ENCODE peak calls at places on chromosomes 3 and 15, in seven cellular contexts. J, H, S, X, G, O and Y are unnamed samples.

GRCh38 chr3:128784228-128784627 is 58.2 kb downstream of the RAB7A start:
- DNase-seq in J (no peak), H (no peak), S (no peak), X (no peak), G (no peak), O (no peak), Y (no peak)

GRCh38 chr3:101779808-101780366 is 876 bp downstream of the NXPE3 start:
- DNase-seq in J (peak), H (no peak), S (no peak), X (no peak), G (no peak), O (no peak), Y (peak)

GRCh38 chr3:62373714-62374333 is 474 bp upstream of the FEZF2 start:
- DNase-seq in J (no peak), H (no peak), S (no peak), X (no peak), G (no peak), O (no peak), Y (no peak)

GRCh38 chr3:185825379-185825638 is 467 bp upstream of the IGF2BP2 start:
- DNase-seq in J (no peak), H (no peak), S (no peak), X (no peak), G (no peak), O (no peak), Y (no peak)

GRCh38 chr15:55231455-55231854 is 34.7 kb upstream of the RSL24D1 start:
- DNase-seq in J (no peak), H (no peak), S (no peak), X (no peak), G (no peak), O (no peak), Y (no peak)

GRCh38 chr3:142027713-142028112 is 121.6 kb downstream of the TFDP2 start:
- DNase-seq in J (no peak), H (no peak), S (no peak), X (peak), G (no peak), O (peak), Y (peak)

GRCh38 chr15:35886765-35887164 is 340.8 kb upstream of the DPH6 start:
- DNase-seq in J (no peak), H (no peak), S (no peak), X (no peak), G (no peak), O (no peak), Y (no peak)

GRCh38 chr3:82796765-82797164 is 1035.3 kb upstream of the GBE1 start:
- DNase-seq in J (no peak), H (no peak), S (no peak), X (no peak), G (no peak), O (no peak), Y (no peak)

GRCh38 chr3:10867384-10867783 is 51.4 kb downstream of the SLC6A11 start:
- DNase-seq in J (no peak), H (peak), S (no peak), X (no peak), G (no peak), O (no peak), Y (no peak)

GRCh38 chr15:38041576-38041975 is 107.1 kb downstream of the TMCO5A start:
- DNase-seq in J (no peak), H (no peak), S (peak), X (no peak), G (no peak), O (no peak), Y (no peak)

GRCh38 chr15:74007820-74008371 is 13.4 kb downstream of the PML start:
- DNase-seq in J (no peak), H (no peak), S (no peak), X (no peak), G (no peak), O (no peak), Y (no peak)

GRCh38 chr3:113167929-113168771 is 43.2 kb upstream of the BOC start:
- DNase-seq in J (no peak), H (no peak), S (no peak), X (no peak), G (no peak), O (no peak), Y (no peak)

GRCh38 chr3:100042577-100042981 is 71.7 kb downstream of the FILIP1L start:
- DNase-seq in J (no peak), H (no peak), S (no peak), X (no peak), G (no peak), O (no peak), Y (peak)

GRCh38 chr15:51133140-51133630 is 38.5 kb upstream of the TNFAIP8L3 start:
- DNase-seq in J (no peak), H (no peak), S (no peak), X (no peak), G (no peak), O (no peak), Y (no peak)

GRCh38 chr3:149376728-149377407 is 581 bp downstream of the TM4SF1 start:
- DNase-seq in J (peak), H (no peak), S (no peak), X (no peak), G (no peak), O (no peak), Y (peak)

GRCh38 chr3:160638184-160638583 is 38.8 kb upstream of the ARL14 start:
- DNase-seq in J (no peak), H (no peak), S (no peak), X (no peak), G (no peak), O (no peak), Y (no peak)

GRCh38 chr3:8773941-8774542 is 4.6 kb upstream of the OXTR start:
- DNase-seq in J (no peak), H (no peak), S (no peak), X (no peak), G (no peak), O (no peak), Y (no peak)

GRCh38 chr3:14143826-14144225 is 19.0 kb downstream of the TMEM43 start:
- DNase-seq in J (peak), H (no peak), S (peak), X (peak), G (peak), O (no peak), Y (no peak)

GRCh38 chr3:33919312-33919711 is 120.9 kb downstream of the PDCD6IP start:
- DNase-seq in J (no peak), H (no peak), S (no peak), X (no peak), G (no peak), O (no peak), Y (no peak)

GRCh38 chr3:179882322-179882721 is 154.4 kb downstream of the PEX5L start:
- DNase-seq in J (no peak), H (no peak), S (no peak), X (no peak), G (no peak), O (peak), Y (no peak)

GRCh38 chr3:132002039-132002438 is 32.8 kb downstream of the CPNE4 start:
- DNase-seq in J (no peak), H (no peak), S (no peak), X (no peak), G (no peak), O (no peak), Y (no peak)

GRCh38 chr3:10280177-10280529 is 12.6 kb downstream of the GHRL start:
- DNase-seq in J (no peak), H (no peak), S (no peak), X (no peak), G (peak), O (no peak), Y (no peak)

GRCh38 chr3:170128977-170129431 is 52.5 kb downstream of the PHC3 start:
- DNase-seq in J (no peak), H (no peak), S (no peak), X (no peak), G (no peak), O (peak), Y (no peak)

GRCh38 chr3:13461169-13462124 is 18.7 kb upstream of the HDAC11 start:
- DNase-seq in J (peak), H (peak), S (no peak), X (peak), G (no peak), O (peak), Y (no peak)

GRCh38 chr3:115671761-115672455 is 48.6 kb downstream of the GAP43 start:
- DNase-seq in J (no peak), H (no peak), S (no peak), X (no peak), G (no peak), O (no peak), Y (no peak)

GRCh38 chr3:113927556-113927955 is 20.3 kb upstream of the ZDHHC23 start:
- DNase-seq in J (no peak), H (no peak), S (no peak), X (no peak), G (no peak), O (no peak), Y (no peak)

DNA sequence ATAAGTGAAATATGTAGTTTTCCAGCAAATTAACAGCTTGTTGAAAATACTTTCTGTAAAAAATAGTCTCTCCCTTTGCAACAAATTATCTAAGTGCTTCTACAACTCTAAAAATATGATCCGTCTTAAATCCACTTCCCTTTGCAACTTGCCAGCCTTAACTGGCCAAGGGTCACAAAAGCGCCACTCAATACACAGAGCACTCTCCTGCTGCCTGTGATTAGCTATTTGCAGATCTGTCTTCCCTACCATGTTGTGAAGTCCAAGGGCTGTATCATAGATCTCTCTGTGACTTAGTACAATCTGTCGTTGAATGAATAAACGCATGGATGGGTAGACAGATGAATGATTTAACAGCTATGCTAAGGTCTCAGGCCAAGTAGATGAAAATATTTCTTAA is 76.2 kb downstream of the ITGB5 start:
- DNase-seq in J (no peak), H (no peak), S (no peak), X (no peak), G (no peak), O (no peak), Y (no peak)
- TF ChIP-seq CTCF in J (no peak), H (no peak), S (no peak), X (no peak), G (no peak), O (no peak), Y (no peak)

GRCh38 chr3:156761007-156761406 is 65.1 kb upstream of the LEKR1 start:
- DNase-seq in J (no peak), H (no peak), S (no peak), X (no peak), G (no peak), O (no peak), Y (no peak)

GRCh38 chr3:156763386-156763785 is 62.8 kb upstream of the LEKR1 start:
- DNase-seq in J (no peak), H (no peak), S (no peak), X (no peak), G (no peak), O (no peak), Y (no peak)

GRCh38 chr3:156761713-156762575 is 64.2 kb upstream of the LEKR1 start:
- DNase-seq in J (no peak), H (no peak), S (no peak), X (no peak), G (no peak), O (no peak), Y (no peak)

GRCh38 chr3:156763931-156764720 is 62.0 kb upstream of the LEKR1 start:
- DNase-seq in J (no peak), H (no peak), S (no peak), X (no peak), G (no peak), O (no peak), Y (no peak)

DNA sequence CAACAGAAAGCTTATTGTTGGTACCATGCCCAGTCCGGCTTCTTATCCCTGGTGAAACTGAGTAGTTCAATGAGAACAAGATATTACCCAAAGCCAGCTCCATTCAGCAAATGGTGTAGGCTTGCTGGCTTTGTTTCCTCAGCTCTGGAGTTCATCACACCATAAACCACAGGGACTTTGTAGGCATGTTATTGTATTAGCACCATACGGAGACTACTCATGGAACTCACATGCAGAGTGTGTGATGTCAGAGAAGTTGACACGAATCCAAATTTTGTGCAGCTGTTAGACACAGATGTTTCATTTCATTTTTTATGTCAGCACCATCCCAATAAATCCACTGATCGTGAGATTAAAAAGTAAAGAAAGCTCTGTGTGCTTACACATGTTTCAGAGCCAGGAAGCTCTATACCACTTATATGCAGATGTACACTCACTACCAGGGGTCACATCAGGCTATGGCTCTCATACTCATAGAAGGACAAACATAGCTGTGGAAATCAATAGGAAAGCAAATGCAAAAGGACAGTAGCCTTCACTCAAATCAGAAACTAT is 63.4 kb upstream of the LEKR1 start:
- DNase-seq in J (no peak), H (no peak), S (peak), X (no peak), G (no peak), O (no peak), Y (peak)
- TF ChIP-seq CTCF in J (no peak), H (no peak), S (no peak), X (no peak), G (no peak), O (no peak), Y (no peak)

GRCh38 chr3:52962160-52962559 is 64.8 kb upstream of the STIMATE start:
- DNase-seq in J (no peak), H (no peak), S (no peak), X (no peak), G (no peak), O (no peak), Y (peak)

GRCh38 chr3:52959773-52960172 is 62.4 kb upstream of the STIMATE start:
- DNase-seq in J (no peak), H (no peak), S (no peak), X (no peak), G (no peak), O (no peak), Y (no peak)
- TF ChIP-seq CTCF in J (peak), H (no peak), S (no peak), X (no peak), G (no peak), O (no peak), Y (no peak)

DNA sequence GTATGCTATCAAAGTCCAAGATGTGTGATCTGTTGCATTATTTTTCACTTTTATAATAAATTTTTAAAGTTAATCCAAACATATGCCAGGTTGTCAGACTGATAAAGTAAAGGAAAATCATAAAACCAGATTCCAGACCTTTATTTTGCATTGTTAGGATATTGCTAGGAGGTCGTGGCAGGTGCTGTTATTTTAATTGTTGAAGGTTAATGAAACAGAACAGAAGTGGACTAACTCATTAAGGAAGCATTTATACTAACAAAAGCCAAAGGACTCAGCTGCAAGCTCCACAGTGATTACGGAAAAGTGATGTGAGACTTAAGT is 63.1 kb downstream of the DCLK3 start:
- DNase-seq in J (no peak), H (no peak), S (no peak), X (no peak), G (no peak), O (no peak), Y (no peak)
- TF ChIP-seq CTCF in J (no peak), H (no peak), S (no peak), X (no peak), G (no peak), O (no peak), Y (no peak)

DNA sequence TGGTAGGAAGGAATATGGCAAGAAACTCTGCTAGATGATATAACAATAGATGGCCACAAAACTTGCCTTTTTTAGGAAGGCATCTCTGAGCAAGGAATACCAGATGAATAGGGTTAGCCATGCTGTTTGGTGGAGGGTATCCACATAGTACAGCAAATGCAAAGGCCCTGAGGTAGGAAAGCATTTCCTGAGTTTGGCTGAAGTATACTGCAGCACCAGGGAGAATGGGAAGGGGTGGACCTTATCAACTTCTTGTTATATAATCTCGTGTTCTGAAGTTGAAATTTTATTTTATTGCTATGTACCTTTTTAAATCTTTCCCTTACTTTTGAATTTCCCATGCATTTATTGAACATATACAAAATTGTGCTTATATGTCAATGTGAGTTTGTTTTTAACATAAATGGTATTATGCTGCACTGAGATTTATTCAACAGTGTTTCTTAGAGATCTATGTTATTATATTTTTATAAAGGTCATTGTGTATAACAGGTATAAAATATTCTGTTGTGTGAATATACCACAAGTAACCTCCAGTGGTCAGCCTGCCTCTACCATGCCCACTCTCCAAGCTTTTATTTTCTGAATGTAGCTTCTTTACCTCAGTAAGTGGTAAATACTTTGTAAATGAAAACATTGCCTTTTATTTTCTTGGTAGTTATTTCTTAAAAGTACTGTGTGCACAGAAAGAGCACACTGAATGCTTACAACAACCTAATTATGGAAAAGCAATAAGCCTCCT is 2.8 kb upstream of the KAT2B start:
- DNase-seq in J (no peak), H (no peak), S (no peak), X (no peak), G (no peak), O (no peak), Y (no peak)
- TF ChIP-seq CTCF in J (no peak), H (no peak), S (no peak), X (no peak), G (no peak), O (no peak), Y (no peak)

GRCh38 chr3:152069871-152070270 is 196.4 kb downstream of the SUCNR1 start:
- DNase-seq in J (no peak), H (no peak), S (no peak), X (no peak), G (no peak), O (no peak), Y (no peak)

GRCh38 chr3:152071315-152071714 is 197.4 kb upstream of the MBNL1 start:
- DNase-seq in J (no peak), H (no peak), S (no peak), X (no peak), G (no peak), O (no peak), Y (no peak)

GRCh38 chr3:152071924-152072323 is 196.8 kb upstream of the MBNL1 start:
- DNase-seq in J (no peak), H (no peak), S (no peak), X (no peak), G (no peak), O (peak), Y (peak)

GRCh38 chr3:152076148-152076547 is 192.6 kb upstream of the MBNL1 start:
- DNase-seq in J (no peak), H (no peak), S (no peak), X (no peak), G (no peak), O (no peak), Y (no peak)

GRCh38 chr3:152073267-152073666 is 195.5 kb upstream of the MBNL1 start:
- DNase-seq in J (no peak), H (no peak), S (no peak), X (no peak), G (no peak), O (no peak), Y (no peak)
- TF ChIP-seq CTCF in J (peak), H (no peak), S (peak), X (no peak), G (peak), O (no peak), Y (peak)

DNA sequence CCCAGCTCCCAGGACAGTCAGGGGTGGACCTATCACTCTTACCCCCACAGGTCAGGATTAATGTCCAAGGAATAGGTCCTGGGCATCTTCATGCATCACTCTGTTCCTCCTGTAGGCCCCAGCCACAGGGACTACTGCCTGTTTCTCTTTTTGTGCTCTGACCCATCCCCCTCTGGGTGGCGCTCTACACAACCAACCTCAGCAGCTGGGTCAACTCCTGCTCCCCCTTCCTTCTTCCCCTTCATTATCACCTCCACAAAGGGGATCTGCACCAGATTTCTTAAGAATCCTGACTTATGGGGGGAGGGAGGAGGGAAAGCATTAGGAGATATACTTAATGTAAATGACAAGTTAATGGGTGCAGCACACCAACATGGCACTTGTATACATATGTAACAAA is 12.2 kb upstream of the TRANK1 start:
- DNase-seq in J (no peak), H (no peak), S (no peak), X (no peak), G (no peak), O (no peak), Y (no peak)
- TF ChIP-seq CTCF in J (no peak), H (no peak), S (no peak), X (no peak), G (no peak), O (peak), Y (no peak)

DNA sequence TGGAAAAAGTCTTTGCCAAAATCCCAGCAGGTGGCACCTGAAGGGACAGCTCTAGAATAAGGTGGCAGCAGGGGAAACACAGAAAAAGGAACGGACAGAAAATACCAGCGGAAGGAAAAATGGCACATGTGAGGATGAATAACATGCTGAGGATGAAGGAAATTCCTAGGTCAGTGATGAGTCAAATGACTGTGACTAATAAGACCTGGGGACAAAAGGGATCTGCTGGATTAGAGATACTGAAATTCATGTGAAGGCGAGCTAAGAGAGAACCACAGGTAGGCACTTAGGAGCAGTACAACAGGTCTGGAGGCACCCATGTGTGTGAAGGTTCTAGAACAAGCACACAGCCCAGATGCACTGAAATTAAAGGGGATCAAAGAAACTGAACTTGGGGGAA is 482.5 kb downstream of the FOXP1 start:
- DNase-seq in J (no peak), H (no peak), S (peak), X (no peak), G (no peak), O (no peak), Y (no peak)
- TF ChIP-seq CTCF in J (no peak), H (no peak), S (no peak), X (no peak), G (no peak), O (no peak), Y (no peak)